ENCODE peak calls at places on chromosomes 3 and 15, in five cellular contexts. X is kidney; P is foreskin fibroblast; B is IMR-90; G is CD4-positive, alpha-beta T cell. Q is an unnamed sample.

GRCh38 chr3:11455977-11456376 is 183.8 kb downstream of the ATG7 start:
- DNase-seq in X (no peak), P (peak), B (peak), G (no peak), Q (no peak)

GRCh38 chr15:69812881-69813280 is 284.8 kb downstream of the TLE3 start:
- DNase-seq in X (no peak), P (no peak), B (no peak), G (no peak), Q (peak)

GRCh38 chr3:124053871-124054270 is 61.9 kb upstream of the ROPN1 start:
- DNase-seq in X (no peak), P (no peak), B (no peak), G (no peak), Q (no peak)

GRCh38 chr3:109900774-109901173 is 563.4 kb upstream of the DPPA4 start:
- DNase-seq in X (no peak), P (no peak), B (no peak), G (no peak), Q (no peak)

GRCh38 chr3:47874913-47875312 is 72.0 kb downstream of the DHX30 start:
- DNase-seq in X (no peak), P (no peak), B (peak), G (no peak), Q (no peak)

GRCh38 chr3:81744366-81744765 is 17.1 kb downstream of the GBE1 start:
- DNase-seq in X (no peak), P (peak), B (peak), G (no peak), Q (no peak)

GRCh38 chr15:49343546-49343945 is 79.5 kb upstream of the FGF7 start:
- DNase-seq in X (no peak), P (no peak), B (no peak), G (no peak), Q (no peak)

GRCh38 chr15:36362508-36362907 is 216.9 kb upstream of the CDIN1 start:
- DNase-seq in X (no peak), P (no peak), B (peak), G (no peak), Q (no peak)

GRCh38 chr15:93333826-93334225 is 244.8 kb upstream of the RGMA start:
- DNase-seq in X (no peak), P (no peak), B (no peak), G (no peak), Q (peak)

DNA sequence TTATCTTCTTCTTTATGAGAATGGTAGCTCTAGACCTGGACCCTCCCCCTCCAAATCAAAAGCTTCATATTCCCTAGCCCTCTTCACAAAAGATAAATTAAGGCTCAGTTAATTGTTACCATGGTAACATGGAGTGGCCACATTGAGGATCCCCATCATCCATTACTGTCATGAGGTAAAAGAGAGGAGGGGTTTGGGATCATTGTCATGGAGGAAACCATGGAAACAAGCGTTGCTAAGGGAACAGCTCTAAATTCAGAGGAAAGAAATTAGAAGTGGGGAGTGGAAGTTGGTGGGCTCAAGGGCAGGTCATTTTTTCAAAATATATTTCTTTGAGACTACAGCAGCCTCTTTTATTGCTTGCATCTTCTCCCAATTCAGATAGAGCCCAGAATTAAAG is 11.8 kb upstream of the AEN start:
- DNase-seq in X (no peak), P (no peak), B (no peak), G (no peak), Q (no peak)
- TF ChIP-seq CTCF in X (no peak), P (no peak), B (no peak), G (no peak), Q (no peak)

DNA sequence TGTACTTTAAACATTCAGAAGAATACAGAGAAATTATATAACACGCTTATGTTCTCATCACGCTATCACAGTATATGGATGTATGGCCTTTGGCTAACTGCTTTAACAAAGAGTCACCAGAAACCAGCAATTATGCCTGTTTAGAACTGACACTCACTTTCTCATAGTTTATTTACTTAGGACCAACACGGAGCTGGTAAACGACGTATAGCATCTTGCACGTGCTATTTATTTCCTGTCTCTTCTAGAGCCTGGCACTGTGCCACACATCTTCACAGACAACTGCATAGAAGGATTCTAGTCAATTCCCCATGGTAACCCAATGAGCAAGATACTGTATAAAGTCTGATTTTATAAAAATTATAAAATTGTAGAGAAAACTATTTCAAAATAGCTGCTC is 43.6 kb downstream of the TBC1D2B start:
- DNase-seq in X (no peak), P (no peak), B (peak), G (peak), Q (no peak)
- TF ChIP-seq CTCF in X (no peak), P (no peak), B (no peak), G (no peak), Q (no peak)

GRCh38 chr15:23663232-23663631 is 15.6 kb upstream of the MAGEL2 start:
- DNase-seq in X (no peak), P (no peak), B (no peak), G (no peak), Q (no peak)
- TF ChIP-seq CTCF in X (no peak), P (no peak), B (no peak), G (no peak), Q (no peak)

GRCh38 chr3:468172-468571 is 271.6 kb downstream of the CHL1 start:
- DNase-seq in X (no peak), P (no peak), B (no peak), G (no peak), Q (peak)
- TF ChIP-seq CTCF in X (peak), P (no peak), B (peak), G (no peak), Q (peak)